ENCODE peak calls at places on chromosomes 16 and 17, in nine cellular contexts. Z is sigmoid colon; D is upper lobe of right lung; U is H7; X is bronchial epithelial cell; G is GM06990; P is CD8-positive, alpha-beta T cell; T is HCT116; E is LNCaP clone FGC. B is an unnamed sample.
A peak's percentile ranks its signal among the peaks of the same experiment; 100 is the strongest.

GRCh38 chr17:45309400-45309799 is 7.4 kb downstream of the MAP3K14 start:
- DNase-seq in Z (no peak), D (no peak), U (no peak), X (no peak), G (no peak), P (no peak), T (no peak), E (no peak), B (no peak)

GRCh38 chr16:85607331-85607765 is 5.8 kb upstream of the GSE1 start:
- DNase-seq in Z (no peak), D (no peak), U (peak; percentile 91), X (no peak), G (peak; percentile 53), P (no peak), T (no peak), E (no peak), B (no peak)

GRCh38 chr17:28228109-28228840 is 90.7 kb upstream of the TMEM97 start:
- DNase-seq in Z (no peak), D (no peak), U (peak; percentile 69), X (no peak), G (no peak), P (no peak), T (no peak), E (no peak), B (no peak)

GRCh38 chr17:44738214-44738906 is 20.4 kb upstream of the ADAM11 start:
- DNase-seq in Z (no peak), D (no peak), U (no peak), X (peak; percentile 48), G (no peak), P (no peak), T (no peak), E (no peak), B (no peak)

GRCh38 chr16:67936876-67937605 is 391 bp upstream of the PSMB10 start:
- DNase-seq in Z (no peak), D (no peak), U (no peak), X (peak; percentile 45), G (no peak), P (peak; percentile 82), T (no peak), E (no peak), B (no peak)

GRCh38 chr16:11395949-11396240 is 50.6 kb downstream of the RMI2 start:
- DNase-seq in Z (peak; percentile 44), D (no peak), U (no peak), X (no peak), G (no peak), P (no peak), T (no peak), E (no peak), B (no peak)

GRCh38 chr16:627458-628239 is 3.1 kb upstream of the WFIKKN1 start:
- DNase-seq in Z (peak; percentile 71), D (peak; percentile 91), U (no peak), X (no peak), G (no peak), P (no peak), T (no peak), E (no peak), B (no peak)

GRCh38 chr17:66943484-66943883 is 21.0 kb upstream of the CACNG4 start:
- DNase-seq in Z (peak; percentile 27), D (peak; percentile 17), U (no peak), X (no peak), G (no peak), P (no peak), T (no peak), E (no peak), B (no peak)

GRCh38 chr17:79612468-79613194 is 1.8 kb upstream of the RBFOX3 start:
- DNase-seq in Z (peak; percentile 85), D (peak; percentile 73), U (peak; percentile 96), X (peak; percentile 1), G (peak; percentile 38), P (no peak), T (peak; percentile 63), E (peak; percentile 7), B (no peak)

GRCh38 chr16:19712418-19713058 is 5.5 kb downstream of the KNOP1 start:
- DNase-seq in Z (peak; percentile 58), D (no peak), U (no peak), X (no peak), G (no peak), P (no peak), T (no peak), E (no peak), B (no peak)

GRCh38 chr16:64983983-64984382 is 137.9 kb downstream of the CDH11 start:
- DNase-seq in Z (no peak), D (no peak), U (peak; percentile 44), X (peak; percentile 66), G (no peak), P (no peak), T (no peak), E (no peak), B (no peak)

GRCh38 chr17:17722081-17722905 is 41.0 kb downstream of the RAI1 start:
- DNase-seq in Z (no peak), D (no peak), U (peak; percentile 88), X (peak; percentile 52), G (no peak), P (no peak), T (no peak), E (no peak), B (no peak)

GRCh38 chr17:62601438-62601837 is 26.0 kb upstream of the MRC2 start:
- DNase-seq in Z (no peak), D (no peak), U (no peak), X (no peak), G (no peak), P (no peak), T (no peak), E (no peak), B (no peak)

GRCh38 chr16:67431077-67431804 is at the start of gene HSD11B2:
- DNase-seq in Z (no peak), D (peak; percentile 83), U (peak; percentile 96), X (peak; percentile 44), G (no peak), P (no peak), T (peak; percentile 40), E (no peak), B (peak; percentile 55)

DNA sequence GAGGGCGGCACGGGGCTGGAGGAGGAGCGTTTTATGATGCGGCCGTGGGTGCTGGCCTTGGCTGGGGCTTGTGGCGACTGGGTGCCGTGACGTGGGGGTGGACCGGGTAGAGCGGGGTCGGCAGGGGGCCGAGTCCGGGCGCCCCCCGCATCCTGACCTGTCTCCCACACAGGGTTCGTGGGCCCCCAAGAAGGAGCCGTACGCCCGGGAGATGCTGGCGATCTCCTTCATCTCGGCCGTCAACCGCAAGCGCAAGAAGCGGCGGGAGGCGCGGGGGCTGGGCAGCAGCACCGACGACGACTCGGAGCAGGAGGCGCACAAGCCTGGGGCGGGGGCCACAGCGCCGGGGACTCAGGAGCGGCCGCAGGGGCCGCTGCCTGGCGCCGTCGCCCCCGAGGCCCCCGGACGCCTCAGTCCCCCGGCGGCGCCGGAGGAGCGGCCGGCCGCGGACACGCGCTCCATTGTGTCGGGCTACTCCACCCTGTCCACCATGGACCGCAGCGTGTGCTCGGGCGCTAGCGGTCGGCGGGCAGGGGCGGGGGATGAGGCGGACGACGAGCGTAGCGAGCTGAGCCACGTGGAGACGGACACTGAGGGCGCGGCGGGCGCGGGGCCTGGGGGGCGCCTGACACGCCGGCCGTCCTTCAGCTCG is 81.6 kb downstream of the ARHGAP23 start:
- DNase-seq in Z (no peak), D (no peak), U (peak; percentile 87), X (no peak), G (no peak), P (no peak), T (no peak), E (no peak), B (no peak)
- H3K4me3 ChIP-seq in Z (peak overlapping the region; percentile 14), D (no peak overlapping the region), U (peak overlapping the region; percentile 37), X (no peak overlapping the region), G (no peak overlapping the region), P (peak overlapping the region; percentile 31), T (no peak overlapping the region), E (no peak overlapping the region), B (peak overlapping the region; percentile 52)

GRCh38 chr17:58531661-58532554 is 17.5 kb upstream of the MTMR4 start:
- DNase-seq in Z (peak; percentile 70), D (peak; percentile 79), U (peak; percentile 95), X (peak; percentile 30), G (peak; percentile 66), P (peak; percentile 49), T (no peak), E (no peak), B (peak; percentile 73)

GRCh38 chr17:58533616-58534188 is 19.3 kb upstream of the MTMR4 start:
- DNase-seq in Z (no peak), D (no peak), U (no peak), X (no peak), G (no peak), P (no peak), T (no peak), E (no peak), B (no peak)

GRCh38 chr17:58534331-58534730 is 19.9 kb upstream of the MTMR4 start:
- DNase-seq in Z (no peak), D (no peak), U (peak; percentile 56), X (no peak), G (no peak), P (no peak), T (no peak), E (no peak), B (no peak)

GRCh38 chr17:58531122-58531521 is 16.7 kb upstream of the MTMR4 start:
- DNase-seq in Z (no peak), D (no peak), U (peak; percentile 76), X (no peak), G (no peak), P (no peak), T (no peak), E (no peak), B (no peak)

GRCh38 chr17:58532555-58532951 is 18.1 kb upstream of the MTMR4 start:
- DNase-seq in Z (no peak), D (no peak), U (peak; percentile 45), X (no peak), G (no peak), P (no peak), T (no peak), E (no peak), B (no peak)
- H3K4me3 ChIP-seq in Z (no peak overlapping the region), D (peak overlapping the region; percentile 57), U (peak overlapping the region; percentile 71), X (no peak overlapping the region), G (no peak overlapping the region), P (peak overlapping the region; percentile 50), T (no peak overlapping the region), E (no peak overlapping the region), B (peak overlapping the region; percentile 75)

DNA sequence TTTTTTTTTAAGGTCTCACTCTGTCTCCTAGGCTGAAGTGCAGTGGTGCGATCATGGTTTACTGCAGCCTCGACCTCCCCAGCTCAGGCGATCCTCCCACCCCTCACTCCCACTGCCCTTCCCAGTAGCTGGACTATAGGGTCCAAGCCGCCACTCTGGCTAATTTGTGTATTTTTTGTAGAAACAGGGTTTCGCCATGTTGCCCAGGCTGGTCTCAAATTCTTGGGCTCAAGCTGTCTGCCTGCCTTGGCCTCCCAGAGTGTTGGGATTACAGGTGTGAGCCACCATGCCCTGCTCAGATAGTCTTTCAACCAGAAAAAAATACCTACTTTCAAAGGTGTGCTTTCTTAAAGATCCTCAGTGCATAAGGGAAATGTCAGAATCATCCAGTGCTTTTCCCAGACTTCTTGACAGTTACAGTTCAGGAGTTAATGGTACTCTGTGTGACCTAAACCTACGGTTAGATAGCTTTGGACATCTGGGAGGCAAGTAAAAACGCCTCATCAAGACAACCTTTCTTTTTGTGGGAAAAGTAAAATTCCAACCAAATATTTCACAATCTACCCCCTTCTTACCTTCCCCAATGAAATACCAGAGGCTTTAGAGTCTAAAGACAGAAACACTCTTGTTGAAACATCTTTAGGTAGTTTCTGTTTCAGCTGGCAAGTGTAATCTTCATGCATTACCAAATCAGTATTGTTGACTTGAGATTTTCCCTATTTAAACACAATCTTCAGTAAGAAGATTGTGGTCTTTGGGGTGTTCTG is 6.8 kb downstream of the RSPRY1 start:
- DNase-seq in Z (no peak), D (no peak), U (no peak), X (no peak), G (no peak), P (no peak), T (no peak), E (no peak), B (no peak)
- H3K4me3 ChIP-seq in Z (no peak overlapping the region), D (no peak overlapping the region), U (no peak overlapping the region), X (no peak overlapping the region), G (no peak overlapping the region), P (no peak overlapping the region), T (no peak overlapping the region), E (no peak overlapping the region), B (no peak overlapping the region)

GRCh38 chr17:50687200-50688066 is 20.3 kb downstream of the ANKRD40 start:
- DNase-seq in Z (peak; percentile 74), D (peak; percentile 63), U (peak; percentile 73), X (no peak), G (no peak), P (no peak), T (no peak), E (no peak), B (no peak)
- H3K4me3 ChIP-seq in Z (no peak overlapping the region), D (no peak overlapping the region), U (no peak overlapping the region), X (no peak overlapping the region), G (no peak overlapping the region), P (no peak overlapping the region), T (no peak overlapping the region), E (no peak overlapping the region), B (no peak overlapping the region)

B was measured in left ventricle myocardium inferior.